ENCODE peak calls at places on chromosomes 2 and 18, in seven cellular contexts. O is upper lobe of right lung; I is HepG2; E is CD8-positive, alpha-beta T cell; W is cardiac fibroblast; V is astrocyte of the spinal cord; Q is kidney. A is an unnamed sample.

GRCh38 chr18:13256444-13257305 is 38.1 kb downstream of the LDLRAD4 start:
- DNase-seq in O (peak), I (no peak), E (no peak), W (no peak), V (no peak), Q (no peak), A (no peak)

GRCh38 chr2:223970343-223971128 is 13.3 kb downstream of the MRPL44 start:
- DNase-seq in O (no peak), I (peak), E (peak), W (peak), V (peak), Q (no peak), A (no peak)

GRCh38 chr18:44589709-44590108 is 91.0 kb upstream of the SETBP1 start:
- DNase-seq in O (no peak), I (no peak), E (no peak), W (peak), V (peak), Q (no peak), A (no peak)

GRCh38 chr2:73970850-73971471 is 13.7 kb upstream of the TET3 start:
- DNase-seq in O (peak), I (peak), E (no peak), W (peak), V (no peak), Q (peak), A (no peak)

GRCh38 chr2:18742382-18742781 is 153.0 kb upstream of the NT5C1B start:
- DNase-seq in O (no peak), I (no peak), E (no peak), W (no peak), V (no peak), Q (no peak), A (no peak)

GRCh38 chr2:201419057-201419635 is 32.1 kb downstream of the TRAK2 start:
- DNase-seq in O (no peak), I (no peak), E (no peak), W (peak), V (peak), Q (no peak), A (no peak)

GRCh38 chr2:235135990-235136561 is 184.3 kb downstream of the SH3BP4 start:
- DNase-seq in O (peak), I (peak), E (no peak), W (peak), V (peak), Q (peak), A (peak)

GRCh38 chr18:55588001-55588875 is at the start of gene TCF4:
- DNase-seq in O (peak), I (no peak), E (no peak), W (peak), V (peak), Q (peak), A (no peak)

GRCh38 chr18:51897884-51898283 is 442.1 kb upstream of the DCC start:
- DNase-seq in O (no peak), I (no peak), E (no peak), W (no peak), V (no peak), Q (no peak), A (no peak)

GRCh38 chr2:31322376-31322775 is 88.4 kb downstream of the EHD3 start:
- DNase-seq in O (no peak), I (no peak), E (no peak), W (peak), V (peak), Q (no peak), A (no peak)

GRCh38 chr2:4964579-4964978 is 727.6 kb upstream of the SOX11 start:
- DNase-seq in O (no peak), I (no peak), E (no peak), W (no peak), V (no peak), Q (peak), A (no peak)

GRCh38 chr18:6017160-6017559 is 121.8 kb upstream of the TMEM200C start:
- DNase-seq in O (no peak), I (no peak), E (no peak), W (no peak), V (no peak), Q (no peak), A (no peak)

GRCh38 chr2:16663121-16663905 is 2.3 kb downstream of the CYRIA start:
- DNase-seq in O (no peak), I (no peak), E (no peak), W (no peak), V (no peak), Q (no peak), A (no peak)

GRCh38 chr2:37881397-37881796 is 43.7 kb upstream of the RMDN2 start:
- DNase-seq in O (no peak), I (no peak), E (no peak), W (no peak), V (no peak), Q (no peak), A (no peak)

GRCh38 chr2:178536037-178536436 is 55.8 kb downstream of the PLEKHA3 start:
- DNase-seq in O (no peak), I (no peak), E (no peak), W (no peak), V (no peak), Q (no peak), A (no peak)

GRCh38 chr2:178211943-178212342 is 17.6 kb downstream of the OSBPL6 start:
- DNase-seq in O (no peak), I (no peak), E (no peak), W (no peak), V (no peak), Q (no peak), A (no peak)

GRCh38 chr18:26617151-26617554 is 68.8 kb upstream of the KCTD1 start:
- DNase-seq in O (no peak), I (peak), E (no peak), W (peak), V (peak), Q (no peak), A (peak)

GRCh38 chr2:2633017-2633416 is 301.9 kb upstream of the MYT1L start:
- DNase-seq in O (no peak), I (no peak), E (no peak), W (no peak), V (no peak), Q (no peak), A (no peak)

GRCh38 chr2:158967731-158968395 is 577 bp upstream of the TANC1 start:
- DNase-seq in O (peak), I (no peak), E (no peak), W (peak), V (peak), Q (peak), A (no peak)

DNA sequence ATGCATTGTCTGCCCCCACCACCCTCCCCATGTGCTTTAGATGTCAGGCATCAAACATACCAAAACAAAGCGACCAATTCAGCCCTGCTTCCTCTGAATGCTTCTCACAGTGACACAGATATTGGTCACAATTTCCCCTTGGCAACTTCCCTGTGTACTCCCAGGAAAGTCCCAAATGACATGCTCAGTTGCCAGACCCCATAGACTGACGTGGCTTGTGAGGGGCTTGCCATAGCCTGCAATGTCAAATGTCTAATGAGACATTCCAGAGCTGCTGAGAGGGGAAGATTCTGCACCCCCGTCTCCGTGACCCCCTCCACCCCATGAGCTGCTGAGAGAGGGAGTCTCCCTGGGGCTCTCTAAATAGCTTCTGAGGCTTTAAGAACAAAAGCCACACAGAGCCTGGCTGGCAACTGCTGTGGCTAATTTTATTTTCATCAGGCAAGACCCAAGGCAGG is 47.3 kb downstream of the RFTN2 start:
- DNase-seq in O (no peak), I (no peak), E (no peak), W (peak), V (no peak), Q (no peak), A (no peak)
- H3K4me3 ChIP-seq in O (no peak), I (no peak), E (no peak), W (no peak), V (no peak), Q (no peak), A (no peak)

GRCh38 chr2:231611273-231612198 is 18.9 kb downstream of the TEX44 start:
- DNase-seq in O (no peak), I (peak), E (no peak), W (peak), V (no peak), Q (no peak), A (no peak)
- TF ChIP-seq CTCF in O (no peak), I (peak), E (no peak), W (peak), V (peak), Q (peak), A (peak)

GRCh38 chr18:63367241-63367953 is 391 bp upstream of the KDSR start:
- DNase-seq in O (peak), I (peak), E (peak), W (peak), V (peak), Q (peak), A (peak)
- H3K4me3 ChIP-seq in O (peak), I (peak), E (peak), W (peak), V (peak), Q (peak), A (peak)

GRCh38 chr2:241736111-241736510 is 1.7 kb downstream of the D2HGDH start:
- DNase-seq in O (no peak), I (peak), E (no peak), W (no peak), V (no peak), Q (no peak), A (no peak)

GRCh38 chr2:241734467-241735208 is at the start of gene D2HGDH:
- DNase-seq in O (peak), I (peak), E (peak), W (peak), V (peak), Q (peak), A (no peak)

GRCh38 chr2:241733391-241734207 is 831 bp upstream of the D2HGDH start:
- DNase-seq in O (no peak), I (no peak), E (no peak), W (no peak), V (no peak), Q (peak), A (no peak)

GRCh38 chr2:241730679-241731293 is 3.6 kb upstream of the D2HGDH start:
- DNase-seq in O (no peak), I (no peak), E (no peak), W (no peak), V (no peak), Q (no peak), A (no peak)

DNA sequence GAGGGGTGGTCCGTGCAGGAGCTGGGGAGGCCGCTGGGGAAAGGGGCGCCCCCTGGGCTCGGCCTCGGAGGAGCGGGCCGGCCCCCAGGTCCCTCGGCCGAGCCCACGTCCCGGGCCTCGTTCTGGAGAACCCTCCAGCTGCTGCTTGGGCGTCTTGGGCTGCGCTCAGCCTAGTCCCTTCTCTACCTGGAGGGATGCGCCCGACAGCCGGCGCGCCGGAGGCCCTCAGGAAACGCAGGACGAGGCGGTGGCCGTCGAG is 293 bp upstream of the D2HGDH start:
- DNase-seq in O (no peak), I (no peak), E (no peak), W (no peak), V (no peak), Q (no peak), A (no peak)
- TF ChIP-seq CTCF in O (peak), I (peak), E (no peak), W (no peak), V (no peak), Q (no peak), A (peak)

A was measured in AG04449.